ENCODE peak calls at places on chromosome 12, in eight cellular contexts. R, N, H, Y, S, M, G and F are unnamed samples.

GRCh38 chr12:113762849-113763816 is 203.0 kb downstream of the RBM19 start:
- DNase-seq in Y (no peak), H (no peak), S (no peak), M (no peak), G (no peak), N (no peak), R (no peak), F (no peak)

GRCh38 chr12:113196996-113197395 is 11.5 kb downstream of the RITA1 start:
- DNase-seq in Y (no peak), M (peak; percentile 81), G (no peak), H (no peak), N (peak; percentile 51), S (peak; percentile 70), R (peak; percentile 63), F (peak; percentile 68)

GRCh38 chr12:29756741-29757390 is 26.9 kb downstream of the TMTC1 start:
- DNase-seq in G (no peak), N (no peak), S (no peak), H (no peak), M (no peak), Y (no peak), R (no peak), F (no peak)

GRCh38 chr12:71652656-71653055 is 11.0 kb downstream of the ZFC3H1 start:
- DNase-seq in N (no peak), H (no peak), S (no peak), Y (no peak), M (no peak), R (no peak), G (no peak), F (no peak)

GRCh38 chr12:49809369-49810158 is 18.6 kb downstream of the NCKAP5L start:
- DNase-seq in S (no peak), N (no peak), H (no peak), R (peak; percentile 47), Y (no peak), G (peak; percentile 61), M (no peak), F (peak; percentile 63)

GRCh38 chr12:54984602-54985376 is at the start of gene TESPA1:
- DNase-seq in R (peak; percentile 25), Y (peak; percentile 78), N (peak; percentile 93), S (peak; percentile 37), H (peak; percentile 21), G (peak; percentile 53), M (peak; percentile 26), F (peak; percentile 52)

GRCh38 chr12:2642176-2642892 is 152.4 kb upstream of the FKBP4 start:
- DNase-seq in R (no peak), G (no peak), N (no peak), Y (no peak), H (no peak), M (no peak), S (no peak), F (no peak)

GRCh38 chr12:103800252-103800771 is 40.7 kb downstream of the NT5DC3 start:
- DNase-seq in G (peak; percentile 61), S (peak; percentile 55), Y (peak; percentile 68), N (no peak), H (no peak), R (peak; percentile 61), M (peak; percentile 80), F (peak; percentile 37)

GRCh38 chr12:51269174-51270066 is 795 bp downstream of the SMAGP start:
- DNase-seq in G (peak; percentile 38), H (no peak), R (peak; percentile 31), S (peak; percentile 74), Y (peak; percentile 72), M (peak; percentile 78), N (peak; percentile 25), F (peak; percentile 72)

GRCh38 chr12:10304161-10304574 is 3.5 kb upstream of the KLRD1 start:
- DNase-seq in M (no peak), N (no peak), Y (no peak), R (no peak), S (no peak), H (no peak), G (no peak), F (no peak)

GRCh38 chr12:104426926-104427546 is 29.7 kb upstream of the CHST11 start:
- DNase-seq in N (no peak), M (no peak), G (no peak), Y (no peak), R (no peak), S (no peak), H (no peak), F (no peak)

GRCh38 chr12:89707623-89707991 is 1.0 kb downstream of the ATP2B1 start:
- DNase-seq in M (no peak), Y (no peak), S (peak; percentile 38), R (peak; percentile 21), G (peak; percentile 27), N (peak; percentile 10), H (no peak), F (no peak)

GRCh38 chr12:86730233-86730632 is 474.0 kb upstream of the MGAT4C start:
- DNase-seq in N (no peak), S (no peak), H (no peak), M (no peak), Y (no peak), G (no peak), R (no peak), F (no peak)

GRCh38 chr12:16407332-16407731 is 59.9 kb downstream of the MGST1 start:
- DNase-seq in S (no peak), N (no peak), M (no peak), R (no peak), G (no peak), Y (no peak), H (no peak), F (no peak)

GRCh38 chr12:69834566-69834965 is 9.5 kb downstream of the MYRFL start:
- DNase-seq in M (no peak), S (no peak), N (no peak), R (no peak), H (no peak), Y (no peak), G (no peak), F (no peak)

GRCh38 chr12:47785887-47786661 is 13.0 kb downstream of the SLC48A1 start:
- DNase-seq in H (no peak), M (no peak), N (no peak), Y (peak; percentile 53), R (no peak), S (no peak), G (peak; percentile 14), F (no peak)

GRCh38 chr12:50187084-50187900 is 20.1 kb upstream of the CERS5 start:
- DNase-seq in R (no peak), S (no peak), N (peak; percentile 53), H (no peak), Y (no peak), M (no peak), G (no peak), F (no peak)

GRCh38 chr12:89985935-89986334 is 277.3 kb upstream of the ATP2B1 start:
- DNase-seq in M (no peak), N (no peak), S (no peak), H (no peak), Y (no peak), R (no peak), G (no peak), F (no peak)

GRCh38 chr12:116636636-116637519 is 77.7 kb downstream of the MAP1LC3B2 start:
- DNase-seq in S (no peak), H (no peak), G (no peak), M (no peak), R (no peak), N (no peak), Y (no peak), F (no peak)

GRCh38 chr12:6791931-6792520 is 2.7 kb downstream of the CD4 start:
- DNase-seq in R (no peak), M (no peak), G (no peak), S (no peak), H (no peak), N (no peak), Y (no peak), F (no peak)
- H3K27ac ChIP-seq in R (no peak overlapping the region), M (no peak overlapping the region), G (no peak overlapping the region), S (no peak overlapping the region), H (peak overlapping the region; percentile 52), N (no peak overlapping the region), Y (peak overlapping the region; percentile 95), F (peak overlapping the region; percentile 80)

GRCh38 chr12:58419905-58420304 is 478.5 kb downstream of the ATP23 start:
- DNase-seq in R (no peak), Y (no peak), H (no peak), S (no peak), G (no peak), M (no peak), N (no peak), F (no peak)
- TF ChIP-seq CTCF in R (no peak), Y (no peak), H (no peak), S (no peak), G (no peak), M (no peak), N (no peak), F (no peak)

GRCh38 chr12:53626702-53627169 is 554 bp upstream of the ATF7 start:
- DNase-seq in G (no peak), S (no peak), M (no peak), H (no peak), N (peak; percentile 7), Y (no peak), R (no peak), F (no peak)
- H3K27ac ChIP-seq in G (no peak overlapping the region), S (peak overlapping the region; percentile 86), M (peak overlapping the region; percentile 7), H (peak overlapping the region; percentile 97), N (peak overlapping the region; percentile 50), Y (peak overlapping the region; percentile 97), R (peak overlapping the region; percentile 95), F (no peak overlapping the region)

GRCh38 chr12:93875157-93875556 is 198.0 kb downstream of the CRADD start:
- DNase-seq in N (no peak), H (no peak), R (no peak), Y (no peak), S (no peak), M (no peak), G (no peak), F (no peak)

GRCh38 chr12:93873561-93873960 is 196.4 kb downstream of the CRADD start:
- DNase-seq in Y (no peak), R (no peak), H (no peak), G (no peak), M (no peak), S (no peak), N (no peak), F (no peak)

GRCh38 chr12:93877446-93877845 is 200.3 kb downstream of the CRADD start:
- DNase-seq in R (no peak), G (no peak), N (no peak), M (no peak), S (no peak), Y (no peak), H (no peak), F (peak; percentile 26)

GRCh38 chr12:93879476-93880376 is 202.6 kb downstream of the CRADD start:
- DNase-seq in G (no peak), R (no peak), S (no peak), Y (no peak), N (no peak), H (no peak), M (no peak), F (peak; percentile 6)

GRCh38 chr12:93876360-93876759 is 199.2 kb downstream of the CRADD start:
- DNase-seq in H (no peak), Y (no peak), S (no peak), N (no peak), M (no peak), G (no peak), R (no peak), F (no peak)
- TF ChIP-seq CTCF in H (no peak), Y (no peak), S (no peak), N (no peak), M (no peak), G (no peak), R (no peak), F (no peak)

GRCh38 chr12:6223545-6223944 is 23.3 kb downstream of the CD9 start:
- DNase-seq in G (no peak), R (no peak), M (no peak), N (no peak), S (no peak), H (no peak), Y (peak; percentile 20), F (no peak)
- H3K27ac ChIP-seq in G (peak overlapping the region; percentile 79), R (peak overlapping the region; percentile 84), M (no peak overlapping the region), N (no peak overlapping the region), S (no peak overlapping the region), H (peak overlapping the region; percentile 91), Y (peak overlapping the region; percentile 37), F (peak overlapping the region; percentile 86)

GRCh38 chr12:45587877-45588530 is 141.5 kb upstream of the ARID2 start:
- DNase-seq in Y (no peak), M (peak; percentile 13), H (no peak), G (no peak), N (no peak), S (no peak), R (peak; percentile 14), F (no peak)
- TF ChIP-seq CTCF in Y (no peak), M (no peak), H (no peak), G (no peak), N (no peak), S (no peak), R (peak; percentile 28), F (no peak)